ENCODE peak calls at places on chromosomes 1 and 21, in four cellular contexts. A is uterus, M is heart right ventricle, Z is NCI-H1694. J is an unnamed sample.

GRCh38 chr1:87212431-87213125 is 116.1 kb upstream of the LMO4 start:
- DNase-seq in Z (no peak), A (no peak), M (no peak), J (no peak)

GRCh38 chr21:43689556-43690337 is 29.2 kb upstream of the PDXK start:
- DNase-seq in A (no peak), Z (no peak), M (no peak), J (no peak)

GRCh38 chr1:54995835-54996234 is 2.9 kb upstream of the BSND start:
- DNase-seq in A (no peak), M (no peak), Z (no peak), J (no peak)

GRCh38 chr1:204171751-204172178 is 5.6 kb upstream of the REN start:
- DNase-seq in Z (no peak), M (no peak), A (no peak), J (no peak)

GRCh38 chr1:7043729-7044470 is 258.6 kb downstream of the CAMTA1 start:
- DNase-seq in M (no peak), A (no peak), Z (no peak), J (no peak)

GRCh38 chr1:201348211-201348566 is 29.3 kb downstream of the TNNT2 start:
- DNase-seq in Z (peak), M (no peak), A (no peak), J (no peak)

GRCh38 chr1:195188821-195189220 is 1419.4 kb downstream of the KCNT2 start:
- DNase-seq in A (no peak), M (no peak), Z (no peak), J (no peak)

GRCh38 chr1:118961156-118961555 is 27.0 kb downstream of the TBX15 start:
- DNase-seq in Z (no peak), A (no peak), M (no peak), J (no peak)

GRCh38 chr1:248811514-248812490 is 13.9 kb downstream of the SH3BP5L start:
- DNase-seq in M (no peak), A (no peak), Z (no peak), J (no peak)

GRCh38 chr1:71658295-71658694 is 577.5 kb upstream of the ZRANB2 start:
- DNase-seq in A (no peak), Z (peak), M (no peak), J (no peak)